ENCODE peak calls at places on chromosome 5, in six cellular contexts. Y is cardiac septum, M is HTR-8/SVneo, W is thyroid gland, V is B cell, R is SJSA1. T is an unnamed sample.
A peak's percentile ranks its signal among the peaks of the same experiment; 100 is the strongest.

GRCh38 chr5:84384604-84385575 is at the start of gene EDIL3:
- DNase-seq in M (no peak), Y (peak; percentile 74), W (peak; percentile 12), R (peak; percentile 82), V (no peak), T (peak; percentile 48)

GRCh38 chr5:4777435-4777834 is 362.7 kb upstream of the ADAMTS16 start:
- DNase-seq in V (no peak), R (no peak), M (no peak), W (no peak), Y (no peak), T (no peak)

GRCh38 chr5:155193483-155194107 is 180.0 kb downstream of the KIF4B start:
- DNase-seq in Y (no peak), V (no peak), W (no peak), R (no peak), M (no peak), T (no peak)

GRCh38 chr5:132221781-132222648 is 5.6 kb downstream of the P4HA2 start:
- DNase-seq in Y (peak; percentile 41), V (no peak), R (no peak), W (no peak), M (no peak), T (no peak)

GRCh38 chr5:155303134-155303533 is 289.6 kb downstream of the KIF4B start:
- DNase-seq in Y (no peak), M (no peak), V (no peak), R (no peak), W (no peak), T (no peak)

GRCh38 chr5:81537905-81538535 is 144.1 kb upstream of the ACOT12 start:
- DNase-seq in V (no peak), Y (no peak), M (no peak), R (no peak), W (no peak), T (no peak)

GRCh38 chr5:1523793-1524480 is at the start of gene LPCAT1:
- DNase-seq in Y (peak; percentile 92), R (peak; percentile 76), M (peak; percentile 90), W (peak; percentile 68), V (peak; percentile 97), T (peak; percentile 89)

GRCh38 chr5:137282216-137282615 is 216.9 kb downstream of the SPOCK1 start:
- DNase-seq in V (no peak), W (no peak), R (peak; percentile 57), M (peak; percentile 10), Y (no peak), T (no peak)

GRCh38 chr5:96144289-96144688 is 182.6 kb upstream of the ELL2 start:
- DNase-seq in R (no peak), Y (no peak), M (no peak), W (no peak), V (no peak), T (no peak)

GRCh38 chr5:143003328-143003636 is 233.1 kb downstream of the ARHGAP26 start:
- DNase-seq in Y (no peak), R (no peak), V (no peak), W (no peak), M (no peak), T (no peak)

GRCh38 chr5:9865574-9865973 is 235.4 kb upstream of the TAS2R1 start:
- DNase-seq in R (no peak), V (no peak), Y (no peak), W (no peak), M (no peak), T (no peak)

GRCh38 chr5:14133394-14133793 is 9.7 kb upstream of the TRIO start:
- DNase-seq in Y (no peak), M (no peak), R (no peak), V (no peak), W (no peak), T (no peak)

GRCh38 chr5:167982-168660 is 23.2 kb upstream of the LRRC14B start:
- DNase-seq in Y (peak; percentile 53), R (peak; percentile 90), V (no peak), M (peak; percentile 93), W (no peak), T (no peak)

T was measured in Peyer's patch.